ENCODE peak calls at places on chromosomes 1 and 21, in six cellular contexts. M is stimulated activated CD8-positive, alpha-beta memory T cell treated with anti-CD3 and anti-CD28 coated beads, Interleukin-2, amount 100 ng/mL, for 1 hour; X is iPS-NIHi11; J is hepatic stellate cell; E is AG04450; O is GM03348. D is an unnamed sample.

GRCh38 chr1:225454733-225455132 is 26.9 kb upstream of the LBR start:
- DNase-seq in M (peak), O (peak), X (no peak), E (no peak), J (peak), D (peak)

GRCh38 chr1:54401799-54402198 is 4.4 kb downstream of the SSBP3 start:
- DNase-seq in J (no peak), O (no peak), M (no peak), E (no peak), X (no peak), D (no peak)

GRCh38 chr1:117527111-117527510 is 78.7 kb upstream of the TENT5C start:
- DNase-seq in X (no peak), E (no peak), O (no peak), J (no peak), M (no peak), D (no peak)

GRCh38 chr1:12177999-12178441 is 11.2 kb downstream of the TNFRSF1B start:
- DNase-seq in O (peak), X (peak), J (peak), E (peak), M (peak), D (peak)

GRCh38 chr1:247482747-247483146 is 24.8 kb upstream of the OR2B11 start:
- DNase-seq in J (no peak), E (no peak), M (no peak), O (no peak), X (no peak), D (no peak)

GRCh38 chr1:233656032-233656620 is 42.2 kb downstream of the KCNK1 start:
- DNase-seq in X (no peak), E (no peak), M (no peak), O (no peak), J (no peak), D (no peak)

GRCh38 chr1:19622204-19622603 is 21.9 kb upstream of the NBL1 start:
- DNase-seq in E (no peak), O (peak), M (no peak), J (no peak), X (no peak), D (no peak)

GRCh38 chr21:44395260-44395659 is 41.8 kb downstream of the TRPM2 start:
- DNase-seq in M (no peak), X (no peak), E (no peak), O (no peak), J (no peak), D (no peak)

GRCh38 chr1:171257207-171258052 is 9.1 kb downstream of the FMO1 start:
- DNase-seq in E (no peak), M (no peak), X (no peak), J (no peak), O (no peak), D (no peak)

GRCh38 chr1:224057461-224058199 is 56.3 kb upstream of the FBXO28 start:
- DNase-seq in J (no peak), O (no peak), E (no peak), X (no peak), M (no peak), D (no peak)

GRCh38 chr1:172537827-172538391 is 5.0 kb downstream of the SUCO start:
- DNase-seq in X (peak), E (no peak), O (no peak), J (no peak), M (no peak), D (no peak)

GRCh38 chr1:41109316-41110263 is 88.1 kb upstream of the SLFNL1 start:
- DNase-seq in E (peak), J (peak), O (peak), M (no peak), X (peak), D (no peak)

GRCh38 chr21:34743285-34743684 is 74.5 kb downstream of the CLIC6 start:
- DNase-seq in E (no peak), M (no peak), O (no peak), J (no peak), X (no peak), D (no peak)

GRCh38 chr1:10693497-10694273 is 102.8 kb downstream of the CASZ1 start:
- DNase-seq in J (peak), O (peak), E (no peak), M (no peak), X (peak), D (no peak)

GRCh38 chr1:27257155-27257554 is 22.7 kb downstream of the WDTC1 start:
- DNase-seq in O (no peak), M (no peak), E (no peak), J (no peak), X (no peak), D (no peak)

GRCh38 chr1:204103121-204103741 is 30.3 kb downstream of the SOX13 start:
- DNase-seq in J (no peak), X (no peak), O (no peak), E (no peak), M (no peak), D (no peak)

GRCh38 chr21:41754481-41754891 is 12.4 kb downstream of the RIPK4 start:
- DNase-seq in E (no peak), O (no peak), M (no peak), J (no peak), X (no peak), D (no peak)

GRCh38 chr1:44792736-44793502 is 4.9 kb upstream of the BEST4 start:
- DNase-seq in X (no peak), O (no peak), M (no peak), E (no peak), J (no peak), D (no peak)

GRCh38 chr1:169925505-169926482 is 32.1 kb upstream of the SCYL3 start:
- DNase-seq in O (no peak), X (no peak), J (no peak), M (no peak), E (no peak), D (no peak)

GRCh38 chr1:22643381-22643780 is at the start of gene C1QC:
- DNase-seq in E (no peak), J (no peak), X (no peak), M (no peak), O (no peak), D (no peak)

GRCh38 chr1:151811181-151811580 is 6.0 kb upstream of the LINGO4 start:
- DNase-seq in J (no peak), M (no peak), E (no peak), X (no peak), O (no peak), D (no peak)

GRCh38 chr1:166511754-166512153 is 327.5 kb upstream of the POGK start:
- DNase-seq in E (no peak), M (no peak), J (no peak), X (no peak), O (no peak), D (peak)

GRCh38 chr1:19416145-19416544 is 69.2 kb downstream of the CAPZB start:
- DNase-seq in E (no peak), J (no peak), X (no peak), M (no peak), O (no peak), D (no peak)

GRCh38 chr1:6223617-6224016 is 12.1 kb downstream of the ICMT start:
- DNase-seq in O (no peak), E (no peak), M (no peak), X (no peak), J (no peak), D (no peak)

GRCh38 chr1:68085752-68086151 is 35.3 kb upstream of the DIRAS3 start:
- DNase-seq in O (no peak), X (no peak), M (no peak), J (no peak), E (no peak), D (no peak)

GRCh38 chr1:3067671-3068399 is 1.2 kb upstream of the PRDM16 start:
- DNase-seq in E (no peak), O (no peak), M (no peak), X (no peak), J (no peak), D (peak)

GRCh38 chr1:236748471-236748870 is 46.6 kb upstream of the MTR start:
- DNase-seq in M (no peak), X (no peak), E (no peak), O (no peak), J (no peak), D (no peak)

GRCh38 chr1:197918815-197919522 is 1.8 kb downstream of the LHX9 start:
- DNase-seq in E (no peak), X (no peak), M (no peak), J (no peak), O (no peak), D (no peak)

D was measured in CD14-positive monocyte.